ENCODE peak calls at places on chromosomes 3 and 15, in five cellular contexts. One of them, this sample, is unnamed.

GRCh38 chr3:82130056-82130455 is 368.6 kb upstream of the GBE1 start:
- DNase-seq in stimulated activated CD8-positive, alpha-beta memory T cell treated with anti-CD3 and anti-CD28 coated beads, Interleukin-7, amount 100 ng/mL, for 4 hours: no peak
- DNase-seq in NCI-H774: no peak
- DNase-seq in right cardiac atrium: no peak
- DNase-seq in NCI-H1436: no peak
- DNase-seq in this sample: no peak

GRCh38 chr3:178385280-178385952 is 150.8 kb upstream of the KCNMB2 start:
- DNase-seq in stimulated activated CD8-positive, alpha-beta memory T cell treated with anti-CD3 and anti-CD28 coated beads, Interleukin-7, amount 100 ng/mL, for 4 hours: no peak
- DNase-seq in NCI-H774: peak; percentile 63
- DNase-seq in right cardiac atrium: no peak
- DNase-seq in NCI-H1436: peak; percentile 56
- DNase-seq in this sample: peak; percentile 39

GRCh38 chr3:138241061-138241460 is 54.0 kb downstream of the ARMC8 start:
- DNase-seq in stimulated activated CD8-positive, alpha-beta memory T cell treated with anti-CD3 and anti-CD28 coated beads, Interleukin-7, amount 100 ng/mL, for 4 hours: no peak
- DNase-seq in NCI-H774: no peak
- DNase-seq in right cardiac atrium: no peak
- DNase-seq in NCI-H1436: no peak
- DNase-seq in this sample: no peak

GRCh38 chr3:109952924-109953323 is 615.6 kb upstream of the DPPA4 start:
- DNase-seq in stimulated activated CD8-positive, alpha-beta memory T cell treated with anti-CD3 and anti-CD28 coated beads, Interleukin-7, amount 100 ng/mL, for 4 hours: no peak
- DNase-seq in NCI-H774: no peak
- DNase-seq in right cardiac atrium: no peak
- DNase-seq in NCI-H1436: no peak
- DNase-seq in this sample: no peak

GRCh38 chr15:50107591-50108408 is 11.2 kb downstream of the ATP8B4 start:
- DNase-seq in stimulated activated CD8-positive, alpha-beta memory T cell treated with anti-CD3 and anti-CD28 coated beads, Interleukin-7, amount 100 ng/mL, for 4 hours: no peak
- DNase-seq in NCI-H774: no peak
- DNase-seq in right cardiac atrium: no peak
- DNase-seq in NCI-H1436: no peak
- DNase-seq in this sample: peak; percentile 60

GRCh38 chr15:69468241-69469121 is 15.9 kb downstream of the RPLP1 start:
- DNase-seq in stimulated activated CD8-positive, alpha-beta memory T cell treated with anti-CD3 and anti-CD28 coated beads, Interleukin-7, amount 100 ng/mL, for 4 hours: peak; percentile 76
- DNase-seq in NCI-H774: peak; percentile 90
- DNase-seq in right cardiac atrium: no peak
- DNase-seq in NCI-H1436: peak; percentile 94
- DNase-seq in this sample: peak; percentile 49

GRCh38 chr3:30258426-30259392 is 347.7 kb upstream of the TGFBR2 start:
- DNase-seq in stimulated activated CD8-positive, alpha-beta memory T cell treated with anti-CD3 and anti-CD28 coated beads, Interleukin-7, amount 100 ng/mL, for 4 hours: no peak
- DNase-seq in NCI-H774: peak; percentile 85
- DNase-seq in right cardiac atrium: no peak
- DNase-seq in NCI-H1436: peak; percentile 23
- DNase-seq in this sample: no peak

GRCh38 chr15:78055923-78056713 is 21.4 kb downstream of the TBC1D2B start:
- DNase-seq in stimulated activated CD8-positive, alpha-beta memory T cell treated with anti-CD3 and anti-CD28 coated beads, Interleukin-7, amount 100 ng/mL, for 4 hours: no peak
- DNase-seq in NCI-H774: no peak
- DNase-seq in right cardiac atrium: no peak
- DNase-seq in NCI-H1436: no peak
- DNase-seq in this sample: no peak

GRCh38 chr3:123766195-123767019 is 117.7 kb downstream of the MYLK start:
- DNase-seq in stimulated activated CD8-positive, alpha-beta memory T cell treated with anti-CD3 and anti-CD28 coated beads, Interleukin-7, amount 100 ng/mL, for 4 hours: no peak
- DNase-seq in NCI-H774: no peak
- DNase-seq in right cardiac atrium: no peak
- DNase-seq in NCI-H1436: no peak
- DNase-seq in this sample: no peak

GRCh38 chr15:97909291-97909891 is 51.1 kb upstream of the ARRDC4 start:
- DNase-seq in stimulated activated CD8-positive, alpha-beta memory T cell treated with anti-CD3 and anti-CD28 coated beads, Interleukin-7, amount 100 ng/mL, for 4 hours: no peak
- DNase-seq in NCI-H774: peak; percentile 49
- DNase-seq in right cardiac atrium: peak; percentile 55
- DNase-seq in NCI-H1436: peak; percentile 3
- DNase-seq in this sample: peak; percentile 64

GRCh38 chr15:23645379-23646164 is 2.1 kb downstream of the MAGEL2 start:
- DNase-seq in stimulated activated CD8-positive, alpha-beta memory T cell treated with anti-CD3 and anti-CD28 coated beads, Interleukin-7, amount 100 ng/mL, for 4 hours: no peak
- DNase-seq in NCI-H774: no peak
- DNase-seq in right cardiac atrium: no peak
- DNase-seq in NCI-H1436: peak; percentile 30
- DNase-seq in this sample: no peak

GRCh38 chr3:127569160-127569559 is 21.4 kb downstream of the TPRA1 start:
- DNase-seq in stimulated activated CD8-positive, alpha-beta memory T cell treated with anti-CD3 and anti-CD28 coated beads, Interleukin-7, amount 100 ng/mL, for 4 hours: no peak
- DNase-seq in NCI-H774: no peak
- DNase-seq in right cardiac atrium: no peak
- DNase-seq in NCI-H1436: no peak
- DNase-seq in this sample: no peak

GRCh38 chr3:38397320-38397719 is 50.7 kb downstream of the XYLB start:
- DNase-seq in stimulated activated CD8-positive, alpha-beta memory T cell treated with anti-CD3 and anti-CD28 coated beads, Interleukin-7, amount 100 ng/mL, for 4 hours: no peak
- DNase-seq in NCI-H774: no peak
- DNase-seq in right cardiac atrium: no peak
- DNase-seq in NCI-H1436: no peak
- DNase-seq in this sample: no peak

GRCh38 chr3:9862391-9863235 is 17.4 kb downstream of the CIDEC start:
- DNase-seq in stimulated activated CD8-positive, alpha-beta memory T cell treated with anti-CD3 and anti-CD28 coated beads, Interleukin-7, amount 100 ng/mL, for 4 hours: no peak
- DNase-seq in NCI-H774: peak; percentile 21
- DNase-seq in right cardiac atrium: peak; percentile 78
- DNase-seq in NCI-H1436: no peak
- DNase-seq in this sample: peak; percentile 52

GRCh38 chr15:69081310-69082004 is 67.0 kb downstream of the NOX5 start:
- DNase-seq in stimulated activated CD8-positive, alpha-beta memory T cell treated with anti-CD3 and anti-CD28 coated beads, Interleukin-7, amount 100 ng/mL, for 4 hours: no peak
- DNase-seq in NCI-H774: no peak
- DNase-seq in right cardiac atrium: peak; percentile 80
- DNase-seq in NCI-H1436: no peak
- DNase-seq in this sample: no peak

GRCh38 chr15:71747128-71748083 is 62.9 kb upstream of the NR2E3 start:
- DNase-seq in stimulated activated CD8-positive, alpha-beta memory T cell treated with anti-CD3 and anti-CD28 coated beads, Interleukin-7, amount 100 ng/mL, for 4 hours: no peak
- DNase-seq in NCI-H774: no peak
- DNase-seq in right cardiac atrium: no peak
- DNase-seq in NCI-H1436: no peak
- DNase-seq in this sample: no peak